ENCODE peak calls at places on chromosomes 5 and 9, in six cellular contexts. One of them, this sample, is unnamed.
A peak's percentile ranks its signal among the peaks of the same experiment; 100 is the strongest.

GRCh38 chr5:1241509-1242080 is 16.4 kb downstream of the SLC6A18 start:
- DNase-seq in stomach: no peak
- DNase-seq in upper lobe of right lung: no peak
- DNase-seq in lung: no peak
- DNase-seq in MM.1S: no peak
- DNase-seq in GM06990: no peak
- DNase-seq in this sample: no peak

GRCh38 chr9:124011460-124012301 is at the start of gene LHX2:
- DNase-seq in lung: no peak
- DNase-seq in stomach: peak; percentile 37
- DNase-seq in upper lobe of right lung: no peak
- DNase-seq in MM.1S: peak; percentile 80
- DNase-seq in GM06990: peak; percentile 91
- DNase-seq in this sample: peak; percentile 28

GRCh38 chr9:35903049-35903448 is 3.0 kb upstream of the HRCT1 start:
- DNase-seq in GM06990: no peak
- DNase-seq in lung: peak; percentile 36
- DNase-seq in stomach: no peak
- DNase-seq in MM.1S: peak; percentile 85
- DNase-seq in upper lobe of right lung: no peak
- DNase-seq in this sample: no peak

GRCh38 chr5:15023846-15024245 is 152.3 kb upstream of the ANKH start:
- DNase-seq in GM06990: no peak
- DNase-seq in lung: no peak
- DNase-seq in stomach: no peak
- DNase-seq in MM.1S: no peak
- DNase-seq in upper lobe of right lung: no peak
- DNase-seq in this sample: no peak

GRCh38 chr9:16126042-16126441 is 573.2 kb downstream of the CCDC171 start:
- DNase-seq in lung: no peak
- DNase-seq in MM.1S: no peak
- DNase-seq in stomach: no peak
- DNase-seq in GM06990: no peak
- DNase-seq in upper lobe of right lung: no peak
- DNase-seq in this sample: no peak

GRCh38 chr5:163005949-163006348 is 431.4 kb upstream of the CCNG1 start:
- DNase-seq in upper lobe of right lung: no peak
- DNase-seq in GM06990: no peak
- DNase-seq in stomach: no peak
- DNase-seq in MM.1S: no peak
- DNase-seq in lung: no peak
- DNase-seq in this sample: no peak

GRCh38 chr5:180589771-180590542 is 1.3 kb downstream of the SCGB3A1 start:
- DNase-seq in GM06990: no peak
- DNase-seq in MM.1S: peak; percentile 14
- DNase-seq in stomach: no peak
- DNase-seq in lung: no peak
- DNase-seq in upper lobe of right lung: no peak
- DNase-seq in this sample: no peak

GRCh38 chr5:92552206-92553160 is 1028.5 kb downstream of the NR2F1-AS1 start:
- DNase-seq in MM.1S: no peak
- DNase-seq in stomach: no peak
- DNase-seq in GM06990: no peak
- DNase-seq in upper lobe of right lung: no peak
- DNase-seq in lung: no peak
- DNase-seq in this sample: no peak

GRCh38 chr5:175572922-175573321 is 84.9 kb upstream of the HRH2 start:
- DNase-seq in GM06990: no peak
- DNase-seq in MM.1S: no peak
- DNase-seq in stomach: no peak
- DNase-seq in lung: no peak
- DNase-seq in upper lobe of right lung: no peak
- DNase-seq in this sample: no peak

GRCh38 chr5:13746026-13746425 is 198.5 kb downstream of the DNAH5 start:
- DNase-seq in lung: no peak
- DNase-seq in stomach: no peak
- DNase-seq in MM.1S: no peak
- DNase-seq in GM06990: no peak
- DNase-seq in upper lobe of right lung: no peak
- DNase-seq in this sample: no peak

GRCh38 chr9:89418882-89419641 is 78.9 kb downstream of the SEMA4D start:
- DNase-seq in lung: no peak
- DNase-seq in stomach: no peak
- DNase-seq in GM06990: peak; percentile 81
- DNase-seq in upper lobe of right lung: no peak
- DNase-seq in MM.1S: peak; percentile 4
- DNase-seq in this sample: no peak

GRCh38 chr5:76403713-76403962 is 553 bp downstream of the IQGAP2 start:
- DNase-seq in MM.1S: no peak
- DNase-seq in lung: no peak
- DNase-seq in stomach: no peak
- DNase-seq in upper lobe of right lung: peak; percentile 80
- DNase-seq in GM06990: peak; percentile 74
- DNase-seq in this sample: no peak

GRCh38 chr9:33748633-33749304 is 46.6 kb upstream of the PRSS3 start:
- DNase-seq in lung: no peak
- DNase-seq in MM.1S: no peak
- DNase-seq in GM06990: no peak
- DNase-seq in stomach: no peak
- DNase-seq in upper lobe of right lung: no peak
- DNase-seq in this sample: no peak

GRCh38 chr9:22111871-22112247 is 102.8 kb upstream of the CDKN2B start:
- DNase-seq in lung: no peak
- DNase-seq in stomach: no peak
- DNase-seq in MM.1S: no peak
- DNase-seq in upper lobe of right lung: no peak
- DNase-seq in GM06990: no peak
- DNase-seq in this sample: no peak

GRCh38 chr9:87054999-87055686 is 107.8 kb upstream of the GAS1 start:
- DNase-seq in upper lobe of right lung: no peak
- DNase-seq in lung: no peak
- DNase-seq in stomach: no peak
- DNase-seq in GM06990: no peak
- DNase-seq in MM.1S: no peak
- DNase-seq in this sample: no peak

GRCh38 chr9:130321539-130321938 is 56.0 kb downstream of the HMCN2 start:
- DNase-seq in lung: no peak
- DNase-seq in stomach: no peak
- DNase-seq in GM06990: no peak
- DNase-seq in upper lobe of right lung: no peak
- DNase-seq in MM.1S: no peak
- DNase-seq in this sample: no peak

GRCh38 chr9:93663877-93664548 is 87.6 kb downstream of the PHF2 start:
- DNase-seq in lung: no peak
- DNase-seq in MM.1S: no peak
- DNase-seq in upper lobe of right lung: peak; percentile 46
- DNase-seq in GM06990: no peak
- DNase-seq in stomach: no peak
- DNase-seq in this sample: peak; percentile 9

GRCh38 chr5:119411291-119411934 is 40.9 kb upstream of the HSD17B4 start:
- DNase-seq in GM06990: no peak
- DNase-seq in lung: no peak
- DNase-seq in stomach: no peak
- DNase-seq in MM.1S: no peak
- DNase-seq in upper lobe of right lung: no peak
- DNase-seq in this sample: no peak

GRCh38 chr9:1918642-1919041 is 96.5 kb upstream of the SMARCA2 start:
- DNase-seq in MM.1S: no peak
- DNase-seq in lung: no peak
- DNase-seq in upper lobe of right lung: no peak
- DNase-seq in GM06990: no peak
- DNase-seq in stomach: no peak
- DNase-seq in this sample: no peak

GRCh38 chr9:1722404-1722803 is 292.7 kb upstream of the SMARCA2 start:
- DNase-seq in stomach: no peak
- DNase-seq in GM06990: no peak
- DNase-seq in upper lobe of right lung: no peak
- DNase-seq in MM.1S: peak; percentile 24
- DNase-seq in lung: no peak
- DNase-seq in this sample: no peak

GRCh38 chr5:228886-229285 is 10.8 kb downstream of the SDHA start:
- DNase-seq in stomach: no peak
- DNase-seq in MM.1S: no peak
- DNase-seq in upper lobe of right lung: no peak
- DNase-seq in lung: no peak
- DNase-seq in GM06990: no peak
- DNase-seq in this sample: no peak

GRCh38 chr5:231661-232060 is 13.5 kb downstream of the SDHA start:
- DNase-seq in lung: no peak
- DNase-seq in stomach: no peak
- DNase-seq in upper lobe of right lung: no peak
- DNase-seq in GM06990: no peak
- DNase-seq in MM.1S: no peak
- DNase-seq in this sample: no peak

GRCh38 chr5:225334-225733 is 7.2 kb downstream of the SDHA start:
- DNase-seq in GM06990: no peak
- DNase-seq in lung: no peak
- DNase-seq in stomach: no peak
- DNase-seq in MM.1S: no peak
- DNase-seq in upper lobe of right lung: no peak
- DNase-seq in this sample: no peak

GRCh38 chr5:234450-234849 is 16.3 kb downstream of the SDHA start:
- DNase-seq in MM.1S: no peak
- DNase-seq in GM06990: no peak
- DNase-seq in lung: no peak
- DNase-seq in upper lobe of right lung: no peak
- DNase-seq in stomach: no peak
- DNase-seq in this sample: no peak

DNA sequence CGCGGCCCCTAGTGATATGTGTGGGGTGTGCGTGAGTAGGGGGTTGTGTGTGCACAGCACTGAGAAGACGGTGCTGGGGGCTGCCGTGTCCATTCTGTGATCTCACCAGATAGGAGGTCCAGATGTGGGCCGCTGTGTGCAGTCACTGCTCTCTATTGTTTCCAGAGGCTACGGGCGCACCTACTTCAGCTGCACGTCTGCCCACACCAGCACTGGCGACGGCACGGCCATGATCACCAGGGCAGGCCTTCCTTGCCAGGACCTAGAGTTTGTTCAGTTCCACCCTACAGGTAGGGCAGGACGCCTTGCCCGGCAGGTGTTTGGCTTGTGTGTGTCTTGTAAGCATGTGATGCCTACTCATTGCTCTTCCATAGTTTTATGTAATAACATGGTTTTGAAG is 12.6 kb downstream of the SDHA start:
- DNase-seq in GM06990: no peak
- DNase-seq in lung: no peak
- DNase-seq in MM.1S: no peak
- DNase-seq in stomach: no peak
- DNase-seq in upper lobe of right lung: no peak
- DNase-seq in this sample: no peak
- H3K36me3 ChIP-seq in GM06990: peaks cover 22% of the 10 kb centered on the region
- H3K36me3 ChIP-seq in lung: peaks cover 50% of the 10 kb centered on the region
- H3K36me3 ChIP-seq in MM.1S: peaks cover 35% of the 10 kb centered on the region
- H3K36me3 ChIP-seq in stomach: peaks cover 99% of the 10 kb centered on the region
- H3K36me3 ChIP-seq in upper lobe of right lung: peaks cover 99% of the 10 kb centered on the region
- H3K36me3 ChIP-seq in this sample: peaks cover 7% of the 10 kb centered on the region

GRCh38 chr5:143390258-143390657 is 13.2 kb downstream of the NR3C1 start:
- DNase-seq in MM.1S: no peak
- DNase-seq in upper lobe of right lung: no peak
- DNase-seq in GM06990: no peak
- DNase-seq in stomach: no peak
- DNase-seq in lung: no peak
- DNase-seq in this sample: no peak
- H3K36me3 ChIP-seq in MM.1S: peaks cover 21% of the 10 kb centered on the region
- H3K36me3 ChIP-seq in upper lobe of right lung: no peaks in the 10 kb centered on the region
- H3K36me3 ChIP-seq in GM06990: peaks cover 3% of the 10 kb centered on the region
- H3K36me3 ChIP-seq in stomach: no peaks in the 10 kb centered on the region
- H3K36me3 ChIP-seq in lung: no peaks in the 10 kb centered on the region
- H3K36me3 ChIP-seq in this sample: no peaks in the 10 kb centered on the region

DNA sequence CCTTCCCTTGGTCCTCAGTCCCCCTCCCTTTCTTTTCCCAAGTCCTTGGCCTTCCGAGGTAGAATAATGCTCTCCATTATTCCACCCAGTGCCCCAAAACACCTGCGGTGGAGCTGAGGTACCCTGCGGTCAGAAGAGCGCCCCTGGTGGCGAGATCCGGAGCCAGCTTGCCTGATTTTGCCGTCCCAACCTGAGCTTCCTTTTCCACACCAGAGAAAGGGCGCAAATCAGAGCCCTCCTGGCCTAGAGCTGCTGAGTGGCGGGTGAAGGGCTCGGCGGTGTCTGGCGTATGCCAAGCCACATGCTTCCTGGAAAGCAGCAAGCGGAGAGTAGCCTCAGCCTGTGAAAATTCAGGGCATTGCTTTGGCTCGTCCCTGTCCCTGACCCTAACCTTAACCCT is 21.1 kb upstream of the CARTPT start:
- DNase-seq in GM06990: no peak
- DNase-seq in stomach: no peak
- DNase-seq in lung: no peak
- DNase-seq in MM.1S: no peak
- DNase-seq in upper lobe of right lung: no peak
- DNase-seq in this sample: no peak
- H3K36me3 ChIP-seq in GM06990: no peaks in the 10 kb centered on the region
- H3K36me3 ChIP-seq in stomach: no peaks in the 10 kb centered on the region
- H3K36me3 ChIP-seq in lung: no peaks in the 10 kb centered on the region
- H3K36me3 ChIP-seq in MM.1S: no peaks in the 10 kb centered on the region
- H3K36me3 ChIP-seq in upper lobe of right lung: no peaks in the 10 kb centered on the region
- H3K36me3 ChIP-seq in this sample: no peaks in the 10 kb centered on the region

GRCh38 chr5:103793595-103794182 is 231.1 kb upstream of the NUDT12 start:
- DNase-seq in upper lobe of right lung: no peak
- DNase-seq in MM.1S: no peak
- DNase-seq in lung: no peak
- DNase-seq in stomach: no peak
- DNase-seq in GM06990: no peak
- DNase-seq in this sample: no peak
- H3K36me3 ChIP-seq in upper lobe of right lung: no peaks in the 10 kb centered on the region
- H3K36me3 ChIP-seq in MM.1S: no peaks in the 10 kb centered on the region
- H3K36me3 ChIP-seq in lung: no peaks in the 10 kb centered on the region
- H3K36me3 ChIP-seq in stomach: no peaks in the 10 kb centered on the region
- H3K36me3 ChIP-seq in GM06990: no peaks in the 10 kb centered on the region
- H3K36me3 ChIP-seq in this sample: no peaks in the 10 kb centered on the region

GRCh38 chr9:28471261-28471660 is 898.0 kb upstream of the C9orf72 start:
- DNase-seq in stomach: no peak
- DNase-seq in MM.1S: no peak
- DNase-seq in GM06990: no peak
- DNase-seq in lung: no peak
- DNase-seq in upper lobe of right lung: no peak
- DNase-seq in this sample: no peak
- H3K36me3 ChIP-seq in stomach: no peaks in the 10 kb centered on the region
- H3K36me3 ChIP-seq in MM.1S: no peaks in the 10 kb centered on the region
- H3K36me3 ChIP-seq in GM06990: no peaks in the 10 kb centered on the region
- H3K36me3 ChIP-seq in lung: no peaks in the 10 kb centered on the region
- H3K36me3 ChIP-seq in upper lobe of right lung: no peaks in the 10 kb centered on the region
- H3K36me3 ChIP-seq in this sample: no peaks in the 10 kb centered on the region

GRCh38 chr9:136499935-136500910 is 17.4 kb upstream of the SEC16A start:
- DNase-seq in upper lobe of right lung: no peak
- DNase-seq in lung: no peak
- DNase-seq in stomach: no peak
- DNase-seq in GM06990: no peak
- DNase-seq in MM.1S: no peak
- DNase-seq in this sample: peak; percentile 59

GRCh38 chr9:136504512-136505348 is 21.9 kb upstream of the SEC16A start:
- DNase-seq in GM06990: no peak
- DNase-seq in upper lobe of right lung: no peak
- DNase-seq in lung: no peak
- DNase-seq in MM.1S: no peak
- DNase-seq in stomach: no peak
- DNase-seq in this sample: no peak

GRCh38 chr9:136501686-136502085 is 18.8 kb upstream of the SEC16A start:
- DNase-seq in lung: no peak
- DNase-seq in upper lobe of right lung: no peak
- DNase-seq in MM.1S: no peak
- DNase-seq in GM06990: no peak
- DNase-seq in stomach: no peak
- DNase-seq in this sample: no peak

GRCh38 chr9:136502940-136503550 is 20.2 kb upstream of the SEC16A start:
- DNase-seq in GM06990: no peak
- DNase-seq in upper lobe of right lung: no peak
- DNase-seq in lung: no peak
- DNase-seq in MM.1S: no peak
- DNase-seq in stomach: no peak
- DNase-seq in this sample: no peak

GRCh38 chr9:136502196-136502595 is 19.4 kb upstream of the SEC16A start:
- DNase-seq in GM06990: no peak
- DNase-seq in MM.1S: no peak
- DNase-seq in stomach: no peak
- DNase-seq in lung: no peak
- DNase-seq in upper lobe of right lung: no peak
- DNase-seq in this sample: no peak
- H3K36me3 ChIP-seq in GM06990: peaks cover 57% of the 10 kb centered on the region
- H3K36me3 ChIP-seq in MM.1S: no peaks in the 10 kb centered on the region
- H3K36me3 ChIP-seq in stomach: peaks cover 100% of the 10 kb centered on the region
- H3K36me3 ChIP-seq in lung: peaks cover 95% of the 10 kb centered on the region
- H3K36me3 ChIP-seq in upper lobe of right lung: peaks cover 100% of the 10 kb centered on the region
- H3K36me3 ChIP-seq in this sample: peaks cover 39% of the 10 kb centered on the region